ENCODE peak calls at places on chromosomes 1 and 21, in ten cellular contexts. One of them, this sample, is unnamed.
A peak's percentile ranks its signal among the peaks of the same experiment; 100 is the strongest.

GRCh38 chr1:36083635-36084501 is at the start of gene TEKT2:
- DNase-seq in astrocyte: no peak
- DNase-seq in BJ: no peak
- DNase-seq in cardiac fibroblast: peak; percentile 53
- DNase-seq in fibroblast of the aortic adventitia: no peak
- DNase-seq in heart right ventricle: no peak
- DNase-seq in GM12865: no peak
- DNase-seq in PC-9: no peak
- DNase-seq in lower lobe of right lung: no peak
- DNase-seq in ovary: peak; percentile 66
- DNase-seq in this sample: no peak

GRCh38 chr1:20440785-20441200 is 45.2 kb downstream of the CAMK2N1 start:
- DNase-seq in astrocyte: peak; percentile 18
- DNase-seq in BJ: no peak
- DNase-seq in cardiac fibroblast: peak; percentile 50
- DNase-seq in fibroblast of the aortic adventitia: peak; percentile 44
- DNase-seq in heart right ventricle: peak; percentile 42
- DNase-seq in GM12865: peak; percentile 50
- DNase-seq in PC-9: peak; percentile 40
- DNase-seq in lower lobe of right lung: no peak
- DNase-seq in ovary: no peak
- DNase-seq in this sample: no peak

GRCh38 chr21:34639250-34639649 is 24.3 kb upstream of the RCAN1 start:
- DNase-seq in astrocyte: no peak
- DNase-seq in BJ: no peak
- DNase-seq in cardiac fibroblast: no peak
- DNase-seq in fibroblast of the aortic adventitia: no peak
- DNase-seq in heart right ventricle: no peak
- DNase-seq in GM12865: peak; percentile 78
- DNase-seq in PC-9: no peak
- DNase-seq in lower lobe of right lung: no peak
- DNase-seq in ovary: no peak
- DNase-seq in this sample: no peak

GRCh38 chr1:53062731-53063591 is 948 bp downstream of the PODN start:
- DNase-seq in astrocyte: no peak
- DNase-seq in BJ: no peak
- DNase-seq in cardiac fibroblast: no peak
- DNase-seq in fibroblast of the aortic adventitia: no peak
- DNase-seq in heart right ventricle: no peak
- DNase-seq in GM12865: no peak
- DNase-seq in PC-9: no peak
- DNase-seq in lower lobe of right lung: peak; percentile 42
- DNase-seq in ovary: peak; percentile 50
- DNase-seq in this sample: no peak

GRCh38 chr1:7199077-7199779 is 414.0 kb downstream of the CAMTA1 start:
- DNase-seq in astrocyte: peak; percentile 5
- DNase-seq in BJ: no peak
- DNase-seq in cardiac fibroblast: no peak
- DNase-seq in fibroblast of the aortic adventitia: no peak
- DNase-seq in heart right ventricle: no peak
- DNase-seq in GM12865: no peak
- DNase-seq in PC-9: no peak
- DNase-seq in lower lobe of right lung: no peak
- DNase-seq in ovary: no peak
- DNase-seq in this sample: no peak

GRCh38 chr1:89126602-89127001 is 688 bp upstream of the GBP2 start:
- DNase-seq in astrocyte: peak; percentile 6
- DNase-seq in BJ: no peak
- DNase-seq in cardiac fibroblast: no peak
- DNase-seq in fibroblast of the aortic adventitia: no peak
- DNase-seq in heart right ventricle: no peak
- DNase-seq in GM12865: no peak
- DNase-seq in PC-9: no peak
- DNase-seq in lower lobe of right lung: no peak
- DNase-seq in ovary: no peak
- DNase-seq in this sample: no peak

GRCh38 chr1:119906927-119907652 is 10.8 kb upstream of the ADAM30 start:
- DNase-seq in astrocyte: no peak
- DNase-seq in BJ: no peak
- DNase-seq in cardiac fibroblast: no peak
- DNase-seq in fibroblast of the aortic adventitia: no peak
- DNase-seq in heart right ventricle: no peak
- DNase-seq in GM12865: no peak
- DNase-seq in PC-9: no peak
- DNase-seq in lower lobe of right lung: no peak
- DNase-seq in ovary: no peak
- DNase-seq in this sample: no peak

GRCh38 chr1:197485790-197486189 is 217.7 kb downstream of the CRB1 start:
- DNase-seq in astrocyte: no peak
- DNase-seq in BJ: no peak
- DNase-seq in cardiac fibroblast: no peak
- DNase-seq in fibroblast of the aortic adventitia: no peak
- DNase-seq in heart right ventricle: no peak
- DNase-seq in GM12865: no peak
- DNase-seq in PC-9: peak; percentile 71
- DNase-seq in lower lobe of right lung: no peak
- DNase-seq in ovary: no peak
- DNase-seq in this sample: no peak

GRCh38 chr1:40806724-40807675 is 23.4 kb downstream of the KCNQ4 start:
- DNase-seq in astrocyte: no peak
- DNase-seq in BJ: no peak
- DNase-seq in cardiac fibroblast: peak; percentile 39
- DNase-seq in fibroblast of the aortic adventitia: peak; percentile 44
- DNase-seq in heart right ventricle: peak; percentile 62
- DNase-seq in GM12865: no peak
- DNase-seq in PC-9: no peak
- DNase-seq in lower lobe of right lung: no peak
- DNase-seq in ovary: peak; percentile 50
- DNase-seq in this sample: no peak

DNA sequence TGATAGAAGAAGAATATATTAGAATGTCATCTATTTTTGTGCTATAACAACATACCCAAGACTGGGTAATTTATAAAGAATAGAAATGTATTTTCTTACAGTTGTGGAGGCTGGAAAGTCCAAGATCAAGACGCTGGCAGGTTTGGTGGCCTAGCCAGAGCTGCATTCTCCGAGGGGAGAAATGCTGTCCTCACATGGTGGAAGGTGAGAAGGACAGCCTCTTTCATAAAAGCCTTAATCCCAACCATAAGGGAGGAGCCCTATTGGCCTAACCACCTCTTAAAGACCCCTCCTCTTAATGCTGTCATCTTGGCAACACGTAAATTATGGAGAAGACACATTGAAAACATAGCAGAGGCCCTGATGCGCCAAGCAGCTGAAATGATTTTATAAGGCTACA is 60.1 kb upstream of the KAZN start:
- DNase-seq in astrocyte: no peak
- DNase-seq in BJ: no peak
- DNase-seq in cardiac fibroblast: no peak
- DNase-seq in fibroblast of the aortic adventitia: no peak
- DNase-seq in heart right ventricle: no peak
- DNase-seq in GM12865: no peak
- DNase-seq in PC-9: no peak
- DNase-seq in lower lobe of right lung: no peak
- DNase-seq in ovary: no peak
- DNase-seq in this sample: no peak
- TF ChIP-seq CTCF in astrocyte: peak; percentile 22
- TF ChIP-seq CTCF in BJ: no peak
- TF ChIP-seq CTCF in cardiac fibroblast: no peak
- TF ChIP-seq CTCF in fibroblast of the aortic adventitia: peak; percentile 30
- TF ChIP-seq CTCF in heart right ventricle: no peak
- TF ChIP-seq CTCF in GM12865: peak; percentile 21
- TF ChIP-seq CTCF in PC-9: no peak
- TF ChIP-seq CTCF in lower lobe of right lung: no peak
- TF ChIP-seq CTCF in ovary: no peak
- TF ChIP-seq CTCF in this sample: peak; percentile 72

DNA sequence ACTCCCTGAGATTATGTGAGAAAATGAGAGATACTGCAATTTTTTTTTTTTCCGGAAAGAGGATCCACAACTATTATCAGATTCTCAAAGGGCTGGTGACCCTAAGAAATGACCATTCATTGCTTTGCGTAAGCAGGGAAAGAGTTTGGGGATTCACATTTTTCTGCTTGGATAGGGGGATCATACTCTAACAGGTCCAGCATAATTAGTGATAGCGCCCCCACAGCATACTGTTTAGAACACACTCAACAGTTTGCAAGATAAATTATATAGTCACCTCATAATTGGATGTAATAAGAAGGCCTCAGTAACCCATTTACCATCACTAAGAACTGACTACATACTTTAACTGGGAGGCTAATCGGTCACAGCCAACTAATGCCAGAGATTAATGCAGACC is 1.9 kb downstream of the CCT3 start:
- DNase-seq in astrocyte: no peak
- DNase-seq in BJ: no peak
- DNase-seq in cardiac fibroblast: no peak
- DNase-seq in fibroblast of the aortic adventitia: no peak
- DNase-seq in heart right ventricle: no peak
- DNase-seq in GM12865: peak; percentile 41
- DNase-seq in PC-9: no peak
- DNase-seq in lower lobe of right lung: no peak
- DNase-seq in ovary: no peak
- DNase-seq in this sample: no peak
- H3K4me3 ChIP-seq in astrocyte: peak overlapping the region; percentile 93
- H3K4me3 ChIP-seq in BJ: no peak overlapping the region
- H3K4me3 ChIP-seq in cardiac fibroblast: no peak overlapping the region
- H3K4me3 ChIP-seq in fibroblast of the aortic adventitia: peak overlapping the region; percentile 97
- H3K4me3 ChIP-seq in heart right ventricle: no peak overlapping the region
- H3K4me3 ChIP-seq in GM12865: peak overlapping the region; percentile 84
- H3K4me3 ChIP-seq in PC-9: peak overlapping the region; percentile 100
- H3K4me3 ChIP-seq in lower lobe of right lung: peak overlapping the region; percentile 70
- H3K4me3 ChIP-seq in ovary: no peak overlapping the region
- H3K4me3 ChIP-seq in this sample: peak overlapping the region; percentile 94

GRCh38 chr1:116842654-116843053 is 67.1 kb upstream of the PTGFRN start:
- DNase-seq in astrocyte: no peak
- DNase-seq in BJ: no peak
- DNase-seq in cardiac fibroblast: no peak
- DNase-seq in fibroblast of the aortic adventitia: peak; percentile 34
- DNase-seq in heart right ventricle: no peak
- DNase-seq in GM12865: no peak
- DNase-seq in PC-9: no peak
- DNase-seq in lower lobe of right lung: no peak
- DNase-seq in ovary: no peak
- DNase-seq in this sample: no peak
- TF ChIP-seq CTCF in astrocyte: peak; percentile 15
- TF ChIP-seq CTCF in BJ: peak; percentile 41
- TF ChIP-seq CTCF in cardiac fibroblast: peak; percentile 2
- TF ChIP-seq CTCF in fibroblast of the aortic adventitia: peak; percentile 27
- TF ChIP-seq CTCF in heart right ventricle: no peak
- TF ChIP-seq CTCF in GM12865: no peak
- TF ChIP-seq CTCF in PC-9: no peak
- TF ChIP-seq CTCF in lower lobe of right lung: no peak
- TF ChIP-seq CTCF in ovary: no peak
- TF ChIP-seq CTCF in this sample: no peak

GRCh38 chr1:2232916-2233438 is 4.9 kb downstream of the SKI start:
- DNase-seq in astrocyte: no peak
- DNase-seq in BJ: no peak
- DNase-seq in cardiac fibroblast: no peak
- DNase-seq in fibroblast of the aortic adventitia: no peak
- DNase-seq in heart right ventricle: no peak
- DNase-seq in GM12865: no peak
- DNase-seq in PC-9: no peak
- DNase-seq in lower lobe of right lung: no peak
- DNase-seq in ovary: no peak
- DNase-seq in this sample: no peak

GRCh38 chr1:2233468-2233867 is 5.3 kb downstream of the SKI start:
- DNase-seq in astrocyte: no peak
- DNase-seq in BJ: no peak
- DNase-seq in cardiac fibroblast: no peak
- DNase-seq in fibroblast of the aortic adventitia: no peak
- DNase-seq in heart right ventricle: no peak
- DNase-seq in GM12865: no peak
- DNase-seq in PC-9: no peak
- DNase-seq in lower lobe of right lung: no peak
- DNase-seq in ovary: no peak
- DNase-seq in this sample: no peak

GRCh38 chr1:2235300-2235998 is 7.3 kb downstream of the SKI start:
- DNase-seq in astrocyte: no peak
- DNase-seq in BJ: no peak
- DNase-seq in cardiac fibroblast: no peak
- DNase-seq in fibroblast of the aortic adventitia: no peak
- DNase-seq in heart right ventricle: no peak
- DNase-seq in GM12865: no peak
- DNase-seq in PC-9: no peak
- DNase-seq in lower lobe of right lung: no peak
- DNase-seq in ovary: no peak
- DNase-seq in this sample: no peak

GRCh38 chr1:2233997-2234761 is 6.1 kb downstream of the SKI start:
- DNase-seq in astrocyte: peak; percentile 68
- DNase-seq in BJ: peak; percentile 80
- DNase-seq in cardiac fibroblast: peak; percentile 96
- DNase-seq in fibroblast of the aortic adventitia: peak; percentile 96
- DNase-seq in heart right ventricle: no peak
- DNase-seq in GM12865: peak; percentile 71
- DNase-seq in PC-9: peak; percentile 85
- DNase-seq in lower lobe of right lung: peak; percentile 97
- DNase-seq in ovary: peak; percentile 80
- DNase-seq in this sample: no peak

GRCh38 chr1:2234762-2235113 is 6.6 kb downstream of the SKI start:
- DNase-seq in astrocyte: no peak
- DNase-seq in BJ: no peak
- DNase-seq in cardiac fibroblast: no peak
- DNase-seq in fibroblast of the aortic adventitia: no peak
- DNase-seq in heart right ventricle: no peak
- DNase-seq in GM12865: no peak
- DNase-seq in PC-9: no peak
- DNase-seq in lower lobe of right lung: peak; percentile 69
- DNase-seq in ovary: no peak
- DNase-seq in this sample: no peak
- H3K4me3 ChIP-seq in astrocyte: no peak overlapping the region
- H3K4me3 ChIP-seq in BJ: no peak overlapping the region
- H3K4me3 ChIP-seq in cardiac fibroblast: no peak overlapping the region
- H3K4me3 ChIP-seq in fibroblast of the aortic adventitia: peak overlapping the region; percentile 37
- H3K4me3 ChIP-seq in heart right ventricle: peak overlapping the region; percentile 70
- H3K4me3 ChIP-seq in GM12865: no peak overlapping the region
- H3K4me3 ChIP-seq in PC-9: peak overlapping the region; percentile 47
- H3K4me3 ChIP-seq in lower lobe of right lung: peak overlapping the region; percentile 64
- H3K4me3 ChIP-seq in ovary: no peak overlapping the region
- H3K4me3 ChIP-seq in this sample: no peak overlapping the region

DNA sequence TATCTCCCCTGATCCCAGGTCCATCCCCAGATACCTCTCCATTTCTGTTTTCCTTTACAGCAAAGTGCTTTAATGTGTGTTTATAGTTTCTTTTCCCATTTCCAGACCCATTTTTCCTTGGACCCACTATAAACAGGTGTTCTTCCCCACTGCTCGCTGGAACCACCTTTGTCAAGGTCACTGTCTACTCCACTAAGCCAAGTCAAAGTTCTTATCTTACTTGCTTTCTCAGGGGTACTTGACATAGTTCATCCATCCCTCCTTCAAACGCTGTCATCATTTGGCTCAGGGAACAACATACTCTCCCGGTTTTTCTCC is 8.3 kb downstream of the SLAMF1 start:
- DNase-seq in astrocyte: no peak
- DNase-seq in BJ: no peak
- DNase-seq in cardiac fibroblast: no peak
- DNase-seq in fibroblast of the aortic adventitia: no peak
- DNase-seq in heart right ventricle: no peak
- DNase-seq in GM12865: no peak
- DNase-seq in PC-9: no peak
- DNase-seq in lower lobe of right lung: no peak
- DNase-seq in ovary: no peak
- DNase-seq in this sample: no peak
- TF ChIP-seq CTCF in astrocyte: no peak
- TF ChIP-seq CTCF in BJ: no peak
- TF ChIP-seq CTCF in cardiac fibroblast: no peak
- TF ChIP-seq CTCF in fibroblast of the aortic adventitia: no peak
- TF ChIP-seq CTCF in heart right ventricle: no peak
- TF ChIP-seq CTCF in GM12865: no peak
- TF ChIP-seq CTCF in PC-9: no peak
- TF ChIP-seq CTCF in lower lobe of right lung: no peak
- TF ChIP-seq CTCF in ovary: no peak
- TF ChIP-seq CTCF in this sample: no peak

GRCh38 chr1:27007909-27008582 is 4.6 kb downstream of the TENT5B start:
- DNase-seq in astrocyte: no peak
- DNase-seq in BJ: no peak
- DNase-seq in cardiac fibroblast: peak; percentile 54
- DNase-seq in fibroblast of the aortic adventitia: no peak
- DNase-seq in heart right ventricle: no peak
- DNase-seq in GM12865: no peak
- DNase-seq in PC-9: peak; percentile 95
- DNase-seq in lower lobe of right lung: peak; percentile 90
- DNase-seq in ovary: no peak
- DNase-seq in this sample: peak; percentile 63
- H3K4me3 ChIP-seq in astrocyte: no peak overlapping the region
- H3K4me3 ChIP-seq in BJ: no peak overlapping the region
- H3K4me3 ChIP-seq in cardiac fibroblast: no peak overlapping the region
- H3K4me3 ChIP-seq in fibroblast of the aortic adventitia: no peak overlapping the region
- H3K4me3 ChIP-seq in heart right ventricle: no peak overlapping the region
- H3K4me3 ChIP-seq in GM12865: no peak overlapping the region
- H3K4me3 ChIP-seq in PC-9: no peak overlapping the region
- H3K4me3 ChIP-seq in lower lobe of right lung: no peak overlapping the region
- H3K4me3 ChIP-seq in ovary: no peak overlapping the region
- H3K4me3 ChIP-seq in this sample: no peak overlapping the region